ENCODE peak calls at places on chromosomes 13 and 19, in five cellular contexts. R is IMR-90; E is breast epithelium; A is CD4-positive, CD25-positive, alpha-beta regulatory T cell; O is hepatocyte. B is an unnamed sample.
A peak's percentile ranks its signal among the peaks of the same experiment; 100 is the strongest.

GRCh38 chr13:80227645-80228044 is 113.3 kb downstream of the SPRY2 start:
- DNase-seq in R (no peak), A (no peak), O (no peak), E (no peak), B (no peak)

GRCh38 chr19:39582891-39583625 is 19.3 kb upstream of the LGALS13 start:
- DNase-seq in O (no peak), E (no peak), R (no peak), A (no peak), B (no peak)

GRCh38 chr19:32154418-32154817 is 191.0 kb upstream of the ZNF507 start:
- DNase-seq in E (no peak), O (no peak), R (no peak), A (no peak), B (no peak)

GRCh38 chr13:45119469-45119989 is 781 bp upstream of the GTF2F2 start:
- DNase-seq in E (no peak), R (peak; percentile 77), A (peak; percentile 77), O (peak; percentile 25), B (peak; percentile 79)

GRCh38 chr13:62294210-62294609 is 878.6 kb upstream of the PCDH20 start:
- DNase-seq in A (no peak), R (peak; percentile 18), E (no peak), O (no peak), B (no peak)

GRCh38 chr13:27830010-27830409 is 37.7 kb downstream of the GSX1 start:
- DNase-seq in E (no peak), A (peak; percentile 41), R (no peak), O (peak; percentile 82), B (peak; percentile 20)

GRCh38 chr19:13095393-13095784 is 7.3 kb downstream of the LYL1 start:
- DNase-seq in O (no peak), R (no peak), A (peak; percentile 59), E (no peak), B (no peak)

GRCh38 chr13:112744306-112745021 is 54.6 kb downstream of the ATP11A start:
- DNase-seq in A (no peak), E (no peak), O (no peak), R (peak; percentile 63), B (peak; percentile 49)

GRCh38 chr19:7870571-7871279 is 3.5 kb downstream of the PRR36 start:
- DNase-seq in A (peak; percentile 45), E (no peak), R (no peak), O (peak; percentile 64), B (peak; percentile 27)

GRCh38 chr19:48283908-48284307 is 14.0 kb downstream of the ZNF114 start:
- DNase-seq in R (peak; percentile 97), A (no peak), O (peak; percentile 30), E (no peak), B (peak; percentile 75)

GRCh38 chr19:33574824-33575223 is 46.9 kb upstream of the CHST8 start:
- DNase-seq in E (no peak), R (no peak), A (no peak), O (no peak), B (no peak)

GRCh38 chr13:109743706-109744453 is 42.5 kb downstream of the IRS2 start:
- DNase-seq in E (no peak), A (peak; percentile 57), R (peak; percentile 78), O (peak; percentile 49), B (peak; percentile 79)

GRCh38 chr13:78759704-78760103 is 100.7 kb upstream of the OBI1 start:
- DNase-seq in E (no peak), A (no peak), R (no peak), O (no peak), B (no peak)

GRCh38 chr19:2970201-2970838 is 7.0 kb upstream of the TLE6 start:
- DNase-seq in E (no peak), O (no peak), R (no peak), A (no peak), B (peak; percentile 71)

GRCh38 chr13:94236876-94237275 is 242.6 kb downstream of the DCT start:
- DNase-seq in A (peak; percentile 18), E (no peak), R (no peak), O (no peak), B (no peak)

GRCh38 chr13:89066868-89067466 is 1395.8 kb downstream of the SLITRK5 start:
- DNase-seq in E (no peak), O (peak; percentile 77), R (peak; percentile 0), A (peak; percentile 1), B (peak; percentile 81)

GRCh38 chr19:33373701-33374405 is at the start of gene CEBPG:
- DNase-seq in A (no peak), E (no peak), R (peak; percentile 64), O (peak; percentile 88), B (peak; percentile 72)

GRCh38 chr19:7793493-7793892 is 30.4 kb downstream of the CLEC4M start:
- DNase-seq in E (no peak), O (no peak), R (no peak), A (no peak), B (no peak)

GRCh38 chr19:46878613-46879375 is 18.0 kb downstream of the ARHGAP35 start:
- DNase-seq in O (no peak), R (peak; percentile 93), A (no peak), E (no peak), B (peak; percentile 95)

GRCh38 chr19:3463959-3464796 is 16.1 kb downstream of the SMIM24 start:
- DNase-seq in R (no peak), A (no peak), E (no peak), O (no peak), B (no peak)

GRCh38 chr19:36916991-36917390 is 859 bp downstream of the ZNF568 start:
- DNase-seq in O (no peak), R (peak; percentile 33), E (no peak), A (no peak), B (peak; percentile 57)

GRCh38 chr13:94711561-94712286 is 621 bp downstream of the SOX21 start:
- DNase-seq in E (no peak), R (no peak), A (peak; percentile 40), O (peak; percentile 46), B (peak; percentile 37)

GRCh38 chr19:28239270-28239669 is 973.7 kb downstream of the UQCRFS1 start:
- DNase-seq in E (no peak), O (no peak), A (no peak), R (no peak), B (no peak)

GRCh38 chr19:31432411-31432810 is 83.2 kb upstream of the TSHZ3 start:
- DNase-seq in R (no peak), E (no peak), O (no peak), A (no peak), B (no peak)

GRCh38 chr13:33662392-33662791 is 155.6 kb upstream of the RFC3 start:
- DNase-seq in E (no peak), O (no peak), R (no peak), A (no peak), B (no peak)

GRCh38 chr19:29889702-29890101 is 52.3 kb upstream of the URI1 start:
- DNase-seq in R (no peak), E (no peak), A (no peak), O (no peak), B (no peak)

GRCh38 chr19:36257512-36257876 is 42.6 kb downstream of the ZNF146 start:
- DNase-seq in O (no peak), R (no peak), A (no peak), E (no peak), B (no peak)

GRCh38 chr13:76048126-76048525 is 412.0 kb downstream of the LMO7 start:
- DNase-seq in E (no peak), A (no peak), R (no peak), O (no peak), B (no peak)

GRCh38 chr13:28140433-28141125 is 2.2 kb downstream of the PAN3 start:
- DNase-seq in A (no peak), R (peak; percentile 8), O (peak; percentile 6), E (no peak), B (no peak)

GRCh38 chr13:39597828-39598227 is 5.2 kb downstream of the LHFPL6 start:
- DNase-seq in E (no peak), O (no peak), A (no peak), R (peak; percentile 59), B (peak; percentile 49)

GRCh38 chr19:55208880-55209429 is 346 bp downstream of the PTPRH start:
- DNase-seq in E (no peak), R (no peak), O (no peak), A (no peak), B (no peak)

GRCh38 chr13:36818483-36819063 is 449 bp upstream of the RFXAP start:
- DNase-seq in A (no peak), E (no peak), R (no peak), O (no peak), B (no peak)

GRCh38 chr19:44723952-44724319 is 24.6 kb upstream of the BCL3 start:
- DNase-seq in E (peak; percentile 87), R (peak; percentile 73), A (peak; percentile 84), O (peak; percentile 88), B (peak; percentile 79)

GRCh38 chr13:98207411-98207810 is 30.3 kb upstream of the RNF113B start:
- DNase-seq in A (no peak), R (peak; percentile 55), E (no peak), O (no peak), B (peak; percentile 70)
- H3K27ac ChIP-seq in A (no peak overlapping the region), R (peak overlapping the region; percentile 94), E (no peak overlapping the region), O (peak overlapping the region; percentile 59), B (peak overlapping the region; percentile 77)

GRCh38 chr19:51002542-51003311 is 1.3 kb upstream of the KLK8 start:
- DNase-seq in E (no peak), R (no peak), O (peak; percentile 65), A (peak; percentile 12), B (no peak)
- H3K27me3 ChIP-seq in E (peaks cover 12% of the 10 kb centered on the region), R (no peaks in the 10 kb centered on the region), O (peaks cover 16% of the 10 kb centered on the region), A (peaks cover 3% of the 10 kb centered on the region), B (no peaks in the 10 kb centered on the region)

GRCh38 chr13:46569471-46569870 is 16.5 kb downstream of the LRCH1 start:
- DNase-seq in O (no peak), E (no peak), R (no peak), A (no peak), B (no peak)

GRCh38 chr13:46572758-46573384 is 19.9 kb downstream of the LRCH1 start:
- DNase-seq in O (no peak), E (no peak), A (no peak), R (no peak), B (no peak)

GRCh38 chr13:46570273-46570672 is 17.3 kb downstream of the LRCH1 start:
- DNase-seq in O (no peak), E (no peak), A (no peak), R (no peak), B (no peak)

GRCh38 chr13:46571941-46572340 is 19.0 kb downstream of the LRCH1 start:
- DNase-seq in A (no peak), E (no peak), R (no peak), O (no peak), B (no peak)

DNA sequence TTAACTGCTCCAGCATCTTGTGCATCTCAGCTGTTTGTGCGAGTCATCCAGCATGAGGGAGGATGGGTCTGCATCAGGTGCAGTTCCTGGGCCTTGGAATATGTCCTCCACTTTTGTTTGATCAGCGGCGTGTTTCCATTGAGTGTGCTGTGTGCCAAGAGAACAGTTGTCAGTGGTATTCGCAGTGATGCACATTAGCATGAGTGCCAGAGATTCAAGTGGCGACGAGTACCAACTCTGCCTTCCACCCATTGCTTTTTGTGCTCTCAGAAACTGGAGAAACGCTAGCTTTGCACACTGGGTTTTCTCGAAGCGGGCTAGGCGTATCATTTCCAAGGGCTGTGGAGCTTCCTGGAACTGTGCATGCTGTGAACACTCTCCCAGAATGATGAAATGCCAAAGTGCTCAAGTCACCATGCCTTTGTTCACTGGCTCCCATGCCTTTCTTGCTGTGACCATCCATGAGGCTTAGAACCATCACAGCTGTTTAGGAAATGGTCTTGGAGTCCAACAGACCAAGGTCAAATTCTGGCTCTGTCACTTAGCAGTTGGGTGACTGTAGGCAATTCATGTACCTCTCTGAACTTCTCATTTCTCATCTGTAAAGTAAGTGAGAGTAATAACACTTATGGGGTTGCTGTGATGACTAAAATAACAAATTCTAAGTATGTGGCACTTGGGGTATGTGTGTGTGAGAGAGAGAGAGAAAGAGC is 18.4 kb downstream of the LRCH1 start:
- DNase-seq in E (no peak), R (peak; percentile 76), O (no peak), A (no peak), B (peak; percentile 63)
- H3K27ac ChIP-seq in E (no peak overlapping the region), R (no peak overlapping the region), O (no peak overlapping the region), A (no peak overlapping the region), B (peak overlapping the region; percentile 17)

GRCh38 chr19:41937525-41937924 is 9.3 kb upstream of the ERFL start:
- DNase-seq in A (no peak), R (no peak), E (no peak), O (no peak), B (no peak)
- H3K27me3 ChIP-seq in A (no peaks in the 10 kb centered on the region), R (peaks cover 39% of the 10 kb centered on the region), E (peaks cover 42% of the 10 kb centered on the region), O (peaks cover 61% of the 10 kb centered on the region), B (peaks cover 28% of the 10 kb centered on the region)